ENCODE peak calls at places on chromosome 12, in seven cellular contexts. One of them, this sample, is unnamed.

GRCh38 chr12:120820885-120821510 is 83.2 kb downstream of the SPPL3 start:
- DNase-seq in RWPE1: no peak
- DNase-seq in B cell: no peak
- DNase-seq in colonic mucosa: no peak
- DNase-seq in GM12865: no peak
- DNase-seq in CD4-positive, alpha-beta T cell: peak; percentile 11
- DNase-seq in endothelial cell: no peak
- DNase-seq in this sample: no peak

GRCh38 chr12:9951026-9951652 is 19.0 kb upstream of the CLEC2A start:
- DNase-seq in RWPE1: no peak
- DNase-seq in B cell: no peak
- DNase-seq in colonic mucosa: no peak
- DNase-seq in GM12865: peak; percentile 41
- DNase-seq in CD4-positive, alpha-beta T cell: peak; percentile 28
- DNase-seq in endothelial cell: no peak
- DNase-seq in this sample: no peak

GRCh38 chr12:89101440-89101839 is 250.9 kb downstream of the DUSP6 start:
- DNase-seq in RWPE1: no peak
- DNase-seq in B cell: no peak
- DNase-seq in colonic mucosa: no peak
- DNase-seq in GM12865: no peak
- DNase-seq in CD4-positive, alpha-beta T cell: no peak
- DNase-seq in endothelial cell: no peak
- DNase-seq in this sample: no peak

GRCh38 chr12:131872154-131873046 is 22.0 kb upstream of the ULK1 start:
- DNase-seq in RWPE1: peak; percentile 78
- DNase-seq in B cell: peak; percentile 18
- DNase-seq in colonic mucosa: no peak
- DNase-seq in GM12865: no peak
- DNase-seq in CD4-positive, alpha-beta T cell: no peak
- DNase-seq in endothelial cell: no peak
- DNase-seq in this sample: no peak

GRCh38 chr12:126219654-126220279 is 1154.5 kb downstream of the AACS start:
- DNase-seq in RWPE1: no peak
- DNase-seq in B cell: no peak
- DNase-seq in colonic mucosa: no peak
- DNase-seq in GM12865: no peak
- DNase-seq in CD4-positive, alpha-beta T cell: no peak
- DNase-seq in endothelial cell: no peak
- DNase-seq in this sample: no peak

GRCh38 chr12:120234643-120235368 is 30.7 kb downstream of the PXN start:
- DNase-seq in RWPE1: peak; percentile 57
- DNase-seq in B cell: no peak
- DNase-seq in colonic mucosa: peak; percentile 74
- DNase-seq in GM12865: peak; percentile 50
- DNase-seq in CD4-positive, alpha-beta T cell: no peak
- DNase-seq in endothelial cell: peak; percentile 58
- DNase-seq in this sample: peak; percentile 91

GRCh38 chr12:113422030-113422900 is at the start of gene SDSL:
- DNase-seq in RWPE1: peak; percentile 91
- DNase-seq in B cell: peak; percentile 66
- DNase-seq in colonic mucosa: peak; percentile 83
- DNase-seq in GM12865: peak; percentile 84
- DNase-seq in CD4-positive, alpha-beta T cell: no peak
- DNase-seq in endothelial cell: no peak
- DNase-seq in this sample: peak; percentile 81

GRCh38 chr12:95695741-95696140 is 94.8 kb downstream of the NTN4 start:
- DNase-seq in RWPE1: no peak
- DNase-seq in B cell: no peak
- DNase-seq in colonic mucosa: no peak
- DNase-seq in GM12865: no peak
- DNase-seq in CD4-positive, alpha-beta T cell: no peak
- DNase-seq in endothelial cell: no peak
- DNase-seq in this sample: no peak

GRCh38 chr12:11822071-11822818 is 172.8 kb downstream of the ETV6 start:
- DNase-seq in RWPE1: no peak
- DNase-seq in B cell: peak; percentile 44
- DNase-seq in colonic mucosa: no peak
- DNase-seq in GM12865: peak; percentile 85
- DNase-seq in CD4-positive, alpha-beta T cell: peak; percentile 23
- DNase-seq in endothelial cell: no peak
- DNase-seq in this sample: no peak

GRCh38 chr12:64120568-64120967 is 101.5 kb downstream of the KICS2 start:
- DNase-seq in RWPE1: peak; percentile 57
- DNase-seq in B cell: no peak
- DNase-seq in colonic mucosa: no peak
- DNase-seq in GM12865: no peak
- DNase-seq in CD4-positive, alpha-beta T cell: no peak
- DNase-seq in endothelial cell: no peak
- DNase-seq in this sample: no peak

GRCh38 chr12:93990832-93991748 is 157.3 kb upstream of the PLXNC1 start:
- DNase-seq in RWPE1: no peak
- DNase-seq in B cell: no peak
- DNase-seq in colonic mucosa: peak; percentile 23
- DNase-seq in GM12865: no peak
- DNase-seq in CD4-positive, alpha-beta T cell: no peak
- DNase-seq in endothelial cell: peak; percentile 21
- DNase-seq in this sample: peak; percentile 59

GRCh38 chr12:96383991-96384390 is 16.2 kb downstream of the CDK17 start:
- DNase-seq in RWPE1: no peak
- DNase-seq in B cell: no peak
- DNase-seq in colonic mucosa: no peak
- DNase-seq in GM12865: no peak
- DNase-seq in CD4-positive, alpha-beta T cell: no peak
- DNase-seq in endothelial cell: no peak
- DNase-seq in this sample: no peak

GRCh38 chr12:48197549-48197966 is 5.5 kb downstream of the OR10AD1 start:
- DNase-seq in RWPE1: no peak
- DNase-seq in B cell: peak; percentile 36
- DNase-seq in colonic mucosa: peak; percentile 52
- DNase-seq in GM12865: peak; percentile 42
- DNase-seq in CD4-positive, alpha-beta T cell: no peak
- DNase-seq in endothelial cell: no peak
- DNase-seq in this sample: no peak

GRCh38 chr12:24360907-24361306 is 411.4 kb upstream of the SOX5 start:
- DNase-seq in RWPE1: no peak
- DNase-seq in B cell: no peak
- DNase-seq in colonic mucosa: no peak
- DNase-seq in GM12865: peak; percentile 44
- DNase-seq in CD4-positive, alpha-beta T cell: no peak
- DNase-seq in endothelial cell: no peak
- DNase-seq in this sample: no peak

GRCh38 chr12:78683031-78683430 is 181.5 kb upstream of the SYT1 start:
- DNase-seq in RWPE1: no peak
- DNase-seq in B cell: no peak
- DNase-seq in colonic mucosa: no peak
- DNase-seq in GM12865: no peak
- DNase-seq in CD4-positive, alpha-beta T cell: no peak
- DNase-seq in endothelial cell: no peak
- DNase-seq in this sample: no peak

GRCh38 chr12:58774008-58774407 is 146.3 kb downstream of the LRIG3 start:
- DNase-seq in RWPE1: no peak
- DNase-seq in B cell: no peak
- DNase-seq in colonic mucosa: no peak
- DNase-seq in GM12865: no peak
- DNase-seq in CD4-positive, alpha-beta T cell: no peak
- DNase-seq in endothelial cell: no peak
- DNase-seq in this sample: no peak

GRCh38 chr12:42163913-42164312 is 19.2 kb upstream of the GXYLT1 start:
- DNase-seq in RWPE1: no peak
- DNase-seq in B cell: no peak
- DNase-seq in colonic mucosa: no peak
- DNase-seq in GM12865: no peak
- DNase-seq in CD4-positive, alpha-beta T cell: no peak
- DNase-seq in endothelial cell: no peak
- DNase-seq in this sample: no peak

GRCh38 chr12:92505373-92506340 is 197.1 kb upstream of the PLEKHG7 start:
- DNase-seq in RWPE1: no peak
- DNase-seq in B cell: no peak
- DNase-seq in colonic mucosa: peak; percentile 72
- DNase-seq in GM12865: peak; percentile 87
- DNase-seq in CD4-positive, alpha-beta T cell: peak; percentile 28
- DNase-seq in endothelial cell: no peak
- DNase-seq in this sample: peak; percentile 81

GRCh38 chr12:53737951-53738833 is 10.9 kb upstream of the CALCOCO1 start:
- DNase-seq in RWPE1: no peak
- DNase-seq in B cell: peak; percentile 72
- DNase-seq in colonic mucosa: peak; percentile 40
- DNase-seq in GM12865: no peak
- DNase-seq in CD4-positive, alpha-beta T cell: peak; percentile 37
- DNase-seq in endothelial cell: peak; percentile 35
- DNase-seq in this sample: peak; percentile 36

GRCh38 chr12:53739285-53740129 is 12.3 kb upstream of the CALCOCO1 start:
- DNase-seq in RWPE1: no peak
- DNase-seq in B cell: no peak
- DNase-seq in colonic mucosa: no peak
- DNase-seq in GM12865: no peak
- DNase-seq in CD4-positive, alpha-beta T cell: no peak
- DNase-seq in endothelial cell: no peak
- DNase-seq in this sample: no peak

GRCh38 chr12:53737494-53737808 is 10.2 kb upstream of the CALCOCO1 start:
- DNase-seq in RWPE1: no peak
- DNase-seq in B cell: no peak
- DNase-seq in colonic mucosa: no peak
- DNase-seq in GM12865: no peak
- DNase-seq in CD4-positive, alpha-beta T cell: no peak
- DNase-seq in endothelial cell: no peak
- DNase-seq in this sample: no peak

GRCh38 chr12:53740130-53740491 is 11.7 kb downstream of the CISTR start:
- DNase-seq in RWPE1: no peak
- DNase-seq in B cell: no peak
- DNase-seq in colonic mucosa: no peak
- DNase-seq in GM12865: no peak
- DNase-seq in CD4-positive, alpha-beta T cell: no peak
- DNase-seq in endothelial cell: no peak
- DNase-seq in this sample: no peak

DNA sequence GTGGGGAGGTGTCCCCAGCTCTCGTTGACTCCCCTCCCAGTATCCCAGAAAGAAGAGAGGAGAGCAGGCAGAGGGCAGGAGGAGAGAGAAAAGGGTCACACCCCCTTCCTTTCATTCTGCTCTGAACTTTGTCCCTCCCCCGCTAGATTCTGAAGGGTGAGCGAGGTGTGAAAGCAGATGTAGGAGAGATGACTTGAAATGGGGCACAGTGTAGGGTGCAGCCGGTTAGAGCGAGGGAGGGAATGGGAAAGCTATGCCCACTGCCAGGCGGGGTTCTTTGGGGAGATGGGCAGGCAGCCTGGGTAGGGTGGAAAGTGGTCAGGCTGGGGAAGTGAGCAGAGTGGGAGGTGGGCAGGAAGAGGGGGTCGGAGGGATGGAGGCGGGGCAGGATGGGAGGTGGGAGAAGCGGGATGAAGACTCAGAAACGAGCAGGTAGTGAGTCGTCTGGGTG is 11.6 kb upstream of the CALCOCO1 start:
- DNase-seq in RWPE1: no peak
- DNase-seq in B cell: no peak
- DNase-seq in colonic mucosa: no peak
- DNase-seq in GM12865: no peak
- DNase-seq in CD4-positive, alpha-beta T cell: no peak
- DNase-seq in endothelial cell: no peak
- DNase-seq in this sample: no peak
- TF ChIP-seq CTCF in RWPE1: no peak
- TF ChIP-seq CTCF in B cell: no peak
- TF ChIP-seq CTCF in colonic mucosa: no peak
- TF ChIP-seq CTCF in GM12865: no peak
- TF ChIP-seq CTCF in CD4-positive, alpha-beta T cell: no peak
- TF ChIP-seq CTCF in endothelial cell: no peak
- TF ChIP-seq CTCF in this sample: no peak

GRCh38 chr12:57549909-57550627 is at the start of gene KIF5A:
- DNase-seq in RWPE1: peak; percentile 20
- DNase-seq in B cell: peak; percentile 85
- DNase-seq in colonic mucosa: no peak
- DNase-seq in GM12865: peak; percentile 29
- DNase-seq in CD4-positive, alpha-beta T cell: peak; percentile 35
- DNase-seq in endothelial cell: peak; percentile 44
- DNase-seq in this sample: peak; percentile 52

GRCh38 chr12:57552306-57552651 is 2.4 kb downstream of the KIF5A start:
- DNase-seq in RWPE1: no peak
- DNase-seq in B cell: no peak
- DNase-seq in colonic mucosa: no peak
- DNase-seq in GM12865: no peak
- DNase-seq in CD4-positive, alpha-beta T cell: no peak
- DNase-seq in endothelial cell: no peak
- DNase-seq in this sample: no peak

GRCh38 chr12:57550628-57551549 is 1.0 kb downstream of the KIF5A start:
- DNase-seq in RWPE1: no peak
- DNase-seq in B cell: no peak
- DNase-seq in colonic mucosa: no peak
- DNase-seq in GM12865: no peak
- DNase-seq in CD4-positive, alpha-beta T cell: no peak
- DNase-seq in endothelial cell: no peak
- DNase-seq in this sample: no peak

GRCh38 chr12:57552692-57553321 is 3.0 kb downstream of the KIF5A start:
- DNase-seq in RWPE1: no peak
- DNase-seq in B cell: no peak
- DNase-seq in colonic mucosa: no peak
- DNase-seq in GM12865: no peak
- DNase-seq in CD4-positive, alpha-beta T cell: no peak
- DNase-seq in endothelial cell: no peak
- DNase-seq in this sample: no peak

GRCh38 chr12:57551637-57552305 is 1.9 kb downstream of the KIF5A start:
- DNase-seq in RWPE1: no peak
- DNase-seq in B cell: no peak
- DNase-seq in colonic mucosa: no peak
- DNase-seq in GM12865: no peak
- DNase-seq in CD4-positive, alpha-beta T cell: no peak
- DNase-seq in endothelial cell: no peak
- DNase-seq in this sample: no peak
- TF ChIP-seq CTCF in RWPE1: no peak
- TF ChIP-seq CTCF in B cell: no peak
- TF ChIP-seq CTCF in colonic mucosa: no peak
- TF ChIP-seq CTCF in GM12865: no peak
- TF ChIP-seq CTCF in CD4-positive, alpha-beta T cell: no peak
- TF ChIP-seq CTCF in endothelial cell: no peak
- TF ChIP-seq CTCF in this sample: no peak

GRCh38 chr12:44465139-44465538 is 411.0 kb downstream of the NELL2 start:
- DNase-seq in RWPE1: no peak
- DNase-seq in B cell: no peak
- DNase-seq in colonic mucosa: no peak
- DNase-seq in GM12865: no peak
- DNase-seq in CD4-positive, alpha-beta T cell: no peak
- DNase-seq in endothelial cell: no peak
- DNase-seq in this sample: no peak
- TF ChIP-seq CTCF in RWPE1: no peak
- TF ChIP-seq CTCF in B cell: no peak
- TF ChIP-seq CTCF in colonic mucosa: no peak
- TF ChIP-seq CTCF in GM12865: no peak
- TF ChIP-seq CTCF in CD4-positive, alpha-beta T cell: no peak
- TF ChIP-seq CTCF in endothelial cell: no peak
- TF ChIP-seq CTCF in this sample: no peak

DNA sequence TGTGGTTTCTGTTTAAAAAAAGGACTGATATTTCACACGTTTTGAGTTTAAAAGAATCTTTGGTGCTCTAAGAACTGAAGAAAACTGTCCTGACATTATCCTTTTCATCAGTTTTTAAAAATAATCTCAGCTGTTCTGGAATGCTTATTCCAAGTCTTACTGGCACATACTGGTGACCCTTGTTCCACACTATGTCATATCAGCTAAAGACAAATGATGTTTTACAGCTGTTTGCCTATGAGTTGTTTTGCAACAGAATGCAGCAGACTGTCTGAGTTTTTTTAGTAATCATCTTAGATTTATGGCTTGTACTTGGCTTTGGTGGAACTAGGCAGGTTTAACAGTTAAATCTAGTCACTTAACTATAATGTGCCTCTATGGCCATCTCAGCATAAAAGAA is 91.5 kb upstream of the GRIN2B start:
- DNase-seq in RWPE1: no peak
- DNase-seq in B cell: no peak
- DNase-seq in colonic mucosa: no peak
- DNase-seq in GM12865: no peak
- DNase-seq in CD4-positive, alpha-beta T cell: no peak
- DNase-seq in endothelial cell: no peak
- DNase-seq in this sample: no peak
- TF ChIP-seq CTCF in RWPE1: no peak
- TF ChIP-seq CTCF in B cell: no peak
- TF ChIP-seq CTCF in colonic mucosa: no peak
- TF ChIP-seq CTCF in GM12865: no peak
- TF ChIP-seq CTCF in CD4-positive, alpha-beta T cell: no peak
- TF ChIP-seq CTCF in endothelial cell: no peak
- TF ChIP-seq CTCF in this sample: no peak

This sample was measured in testis.